ENCODE peak calls at places on chromosomes 2 and 18, in eight cellular contexts. W is cardiac fibroblast; L is left cardiac atrium; J is retina; C is activated naive CD8-positive, alpha-beta T cell treated with anti-CD3 and anti-CD28 coated beads, Interleukin-2, amount 10 ng/mL, durations not matched to agents 7 days and 5 days; A is memory B cell; F is MCF 10A; T is neural crest cell. Y is an unnamed sample.

GRCh38 chr18:3594760-3595241 is 144.8 kb downstream of the TGIF1 start:
- DNase-seq in T (no peak), W (peak), L (no peak), J (no peak), F (peak), C (no peak), A (no peak), Y (no peak)

GRCh38 chr2:40213071-40213470 is 238.8 kb downstream of the SLC8A1 start:
- DNase-seq in C (no peak), T (no peak), W (peak), L (no peak), A (no peak), J (no peak), F (peak), Y (no peak)

GRCh38 chr2:207045531-207045930 is 106.2 kb downstream of the CPO start:
- DNase-seq in J (no peak), F (no peak), C (no peak), W (peak), L (no peak), A (no peak), T (no peak), Y (no peak)

GRCh38 chr18:31058897-31059296 is 16.4 kb upstream of the DSC3 start:
- DNase-seq in J (no peak), L (no peak), C (no peak), W (no peak), T (no peak), F (no peak), A (no peak), Y (no peak)

GRCh38 chr2:120912101-120912985 is 176.7 kb downstream of the GLI2 start:
- DNase-seq in F (peak), A (no peak), J (no peak), W (peak), T (no peak), L (peak), C (no peak), Y (peak)

GRCh38 chr2:219634171-219634940 is 6.9 kb downstream of the SLC4A3 start:
- DNase-seq in T (no peak), F (no peak), J (no peak), W (no peak), L (no peak), C (peak), A (no peak), Y (no peak)

GRCh38 chr2:38398739-38399138 is 21.7 kb upstream of the ATL2 start:
- DNase-seq in T (no peak), W (no peak), J (no peak), L (no peak), A (no peak), C (no peak), F (peak), Y (no peak)

GRCh38 chr2:43448011-43448821 is 147.6 kb downstream of the THADA start:
- DNase-seq in J (no peak), T (no peak), F (no peak), W (no peak), A (no peak), C (no peak), L (no peak), Y (no peak)

GRCh38 chr2:19720306-19720705 is 181.5 kb downstream of the TTC32 start:
- DNase-seq in A (no peak), W (no peak), L (no peak), C (no peak), J (no peak), T (no peak), F (no peak), Y (no peak)

GRCh38 chr2:39377226-39377939 is 59.7 kb downstream of the MAP4K3 start:
- DNase-seq in J (no peak), W (peak), F (no peak), C (no peak), T (no peak), A (peak), L (no peak), Y (no peak)

GRCh38 chr18:64037812-64038414 is 68.0 kb downstream of the SERPINB8 start:
- DNase-seq in T (no peak), W (peak), F (peak), J (peak), C (no peak), A (peak), L (no peak), Y (no peak)

GRCh38 chr2:237128026-237128703 is 42.5 kb downstream of the COPS8 start:
- DNase-seq in F (peak), L (peak), T (no peak), W (peak), J (peak), A (no peak), C (no peak), Y (peak)

GRCh38 chr2:217127744-217128143 is 267.9 kb upstream of the TNP1 start:
- DNase-seq in C (no peak), J (no peak), L (no peak), F (no peak), W (no peak), A (no peak), T (no peak), Y (no peak)

GRCh38 chr2:168089200-168089599 is 158.2 kb downstream of the STK39 start:
- DNase-seq in J (no peak), T (no peak), W (no peak), F (no peak), A (no peak), C (no peak), L (no peak), Y (no peak)

GRCh38 chr2:189818249-189819038 is 34.2 kb downstream of the PMS1 start:
- DNase-seq in W (no peak), A (no peak), J (no peak), C (no peak), T (no peak), F (no peak), L (no peak), Y (no peak)

GRCh38 chr2:171688129-171688465 is 828 bp downstream of the DYNC1I2 start:
- DNase-seq in A (peak), L (no peak), J (no peak), C (no peak), T (no peak), F (no peak), W (peak), Y (no peak)

GRCh38 chr2:240817496-240818292 is 2.3 kb downstream of the KIF1A start:
- DNase-seq in W (no peak), A (no peak), T (no peak), F (no peak), J (no peak), C (no peak), L (no peak), Y (peak)

GRCh38 chr2:20235655-20236302 is 10.8 kb upstream of the SDC1 start:
- DNase-seq in W (no peak), F (peak), C (no peak), J (no peak), L (no peak), T (no peak), A (no peak), Y (no peak)

GRCh38 chr18:49630246-49630699 is 68.4 kb downstream of the LIPG start:
- DNase-seq in A (no peak), L (no peak), W (peak), T (no peak), C (no peak), J (no peak), F (peak), Y (no peak)

GRCh38 chr2:40224321-40224720 is 227.6 kb downstream of the SLC8A1 start:
- DNase-seq in A (no peak), J (no peak), W (no peak), L (no peak), C (no peak), F (no peak), T (no peak), Y (no peak)

GRCh38 chr2:28319118-28320008 is 73.3 kb upstream of the FOSL2 start:
- DNase-seq in T (no peak), J (no peak), W (no peak), A (no peak), C (no peak), F (no peak), L (no peak), Y (no peak)

GRCh38 chr2:224990717-224991116 is 51.6 kb downstream of the DOCK10 start:
- DNase-seq in T (no peak), L (no peak), J (no peak), C (no peak), W (no peak), A (no peak), F (no peak), Y (no peak)

GRCh38 chr2:239202343-239202742 is 198.5 kb downstream of the HDAC4 start:
- DNase-seq in F (no peak), L (no peak), T (no peak), W (no peak), C (peak), J (no peak), A (no peak), Y (no peak)

GRCh38 chr2:98188351-98189046 is 101.5 kb downstream of the VWA3B start:
- DNase-seq in L (no peak), F (peak), J (no peak), C (no peak), W (peak), A (no peak), T (no peak), Y (no peak)

GRCh38 chr2:3604207-3604877 is 9.4 kb downstream of the COLEC11 start:
- DNase-seq in L (no peak), W (peak), J (peak), T (no peak), C (peak), A (no peak), F (no peak), Y (no peak)

GRCh38 chr2:170712653-170713279 is 2.4 kb upstream of the SP5 start:
- DNase-seq in C (no peak), T (no peak), W (no peak), J (peak), F (no peak), A (no peak), L (no peak), Y (no peak)

GRCh38 chr18:12038082-12038660 is 55.5 kb upstream of the ANKRD62 start:
- DNase-seq in T (no peak), L (peak), W (peak), J (peak), F (no peak), A (peak), C (no peak), Y (no peak)

GRCh38 chr2:25672500-25673169 is 742 bp downstream of the DTNB start:
- DNase-seq in A (peak), W (peak), F (peak), C (peak), J (peak), T (peak), L (peak), Y (peak)

GRCh38 chr2:189576361-189576760 is 4.2 kb downstream of the SLC40A1 start:
- DNase-seq in C (no peak), J (no peak), F (no peak), T (no peak), W (no peak), A (no peak), L (peak), Y (no peak)

GRCh38 chr2:241456546-241456945 is 51.8 kb downstream of the STK25 start:
- DNase-seq in C (no peak), T (no peak), L (no peak), J (no peak), A (no peak), W (no peak), F (no peak), Y (no peak)